ENCODE peak calls at places on chromosomes 1 and 21, in five cellular contexts. U is gastrocnemius medialis, C is stomach, R is uterus, G is lower lobe of right lung. E is an unnamed sample.

GRCh38 chr1:5514519-5515183 is 477.6 kb downstream of the NPHP4 start:
- DNase-seq in U (peak; percentile 28), C (peak; percentile 76), R (peak; percentile 43), G (peak; percentile 80), E (peak; percentile 54)

GRCh38 chr1:217564833-217565232 is 66.1 kb downstream of the GPATCH2 start:
- DNase-seq in U (no peak), C (no peak), R (no peak), G (no peak), E (no peak)

GRCh38 chr1:14181191-14181793 is 417.2 kb upstream of the KAZN start:
- DNase-seq in U (no peak), C (no peak), R (no peak), G (no peak), E (no peak)

GRCh38 chr1:36119451-36119850 is 5.6 kb downstream of the COL8A2 start:
- DNase-seq in U (no peak), C (no peak), R (no peak), G (peak; percentile 66), E (no peak)

GRCh38 chr1:5447479-5448070 is 544.6 kb downstream of the NPHP4 start:
- DNase-seq in U (no peak), C (no peak), R (no peak), G (no peak), E (no peak)

GRCh38 chr21:41725421-41726021 is 41.3 kb downstream of the RIPK4 start:
- DNase-seq in U (no peak), C (no peak), R (no peak), G (no peak), E (no peak)

GRCh38 chr1:37932759-37933158 is 14.1 kb downstream of the INPP5B start:
- DNase-seq in U (no peak), C (no peak), R (no peak), G (no peak), E (no peak)

GRCh38 chr21:46461909-46462308 is 3.2 kb downstream of the DIP2A start:
- DNase-seq in U (no peak), C (no peak), R (no peak), G (no peak), E (no peak)

GRCh38 chr1:40133839-40134238 is 27.3 kb upstream of the RLF start:
- DNase-seq in U (no peak), C (no peak), R (no peak), G (no peak), E (no peak)

GRCh38 chr1:167749741-167750140 is 28.0 kb downstream of the MPZL1 start:
- DNase-seq in U (no peak), C (no peak), R (no peak), G (no peak), E (no peak)

GRCh38 chr1:168520052-168520751 is 23.6 kb downstream of the XCL2 start:
- DNase-seq in U (no peak), C (no peak), R (no peak), G (no peak), E (no peak)

GRCh38 chr1:224565186-224565585 is 50.9 kb upstream of the CNIH3 start:
- DNase-seq in U (peak; percentile 94), C (no peak), R (no peak), G (peak; percentile 46), E (no peak)

GRCh38 chr1:24981632-24982007 is 51.5 kb upstream of the RUNX3 start:
- DNase-seq in U (no peak), C (no peak), R (no peak), G (no peak), E (no peak)

GRCh38 chr1:233543338-233544255 is 70.3 kb upstream of the KCNK1 start:
- DNase-seq in U (no peak), C (no peak), R (peak; percentile 67), G (no peak), E (no peak)

GRCh38 chr1:218568962-218569530 is 223.9 kb downstream of the TGFB2 start:
- DNase-seq in U (no peak), C (no peak), R (no peak), G (no peak), E (no peak)

GRCh38 chr1:232986000-232986922 is 35.9 kb downstream of the NTPCR start:
- DNase-seq in U (no peak), C (no peak), R (no peak), G (no peak), E (no peak)

GRCh38 chr1:244970236-244970652 is 105.9 kb upstream of the HNRNPU start:
- DNase-seq in U (no peak), C (peak; percentile 71), R (no peak), G (peak; percentile 88), E (peak; percentile 48)

GRCh38 chr21:31308584-31308983 is 35.5 kb downstream of the TIAM1 start:
- DNase-seq in U (no peak), C (no peak), R (no peak), G (no peak), E (no peak)

GRCh38 chr1:59814901-59815825 is at the start of gene HOOK1:
- DNase-seq in U (no peak), C (no peak), R (no peak), G (no peak), E (no peak)

GRCh38 chr1:150516616-150517015 is 1.1 kb downstream of the FALEC start:
- DNase-seq in U (no peak), C (no peak), R (no peak), G (no peak), E (no peak)

GRCh38 chr1:44947774-44948311 is 38.6 kb downstream of the EIF2B3 start:
- DNase-seq in U (no peak), C (no peak), R (no peak), G (no peak), E (no peak)

GRCh38 chr1:154456631-154457030 is 45.4 kb upstream of the TDRD10 start:
- DNase-seq in U (no peak), C (no peak), R (no peak), G (no peak), E (no peak)

GRCh38 chr1:228555074-228555989 is 68.2 kb downstream of the RNF187 start:
- DNase-seq in U (no peak), C (no peak), R (no peak), G (no peak), E (no peak)

GRCh38 chr1:118821801-118822200 is 166.3 kb downstream of the TBX15 start:
- DNase-seq in U (no peak), C (no peak), R (no peak), G (no peak), E (peak; percentile 16)

GRCh38 chr1:20366766-20367602 is 76.3 kb downstream of the VWA5B1 start:
- DNase-seq in U (no peak), C (no peak), R (no peak), G (no peak), E (no peak)

GRCh38 chr21:40160911-40161310 is 293.7 kb downstream of the PCP4 start:
- DNase-seq in U (no peak), C (no peak), R (no peak), G (no peak), E (no peak)

GRCh38 chr1:30130106-30130505 is 593.3 kb downstream of the MATN1 start:
- DNase-seq in U (no peak), C (no peak), R (no peak), G (no peak), E (no peak)

GRCh38 chr1:224331326-224331725 is 1.4 kb upstream of the NVL start:
- DNase-seq in U (no peak), C (no peak), R (no peak), G (no peak), E (no peak)

GRCh38 chr1:157955860-157956259 is 37.6 kb upstream of the KIRREL1 start:
- DNase-seq in U (no peak), C (no peak), R (no peak), G (peak; percentile 50), E (no peak)

GRCh38 chr1:165827199-165828102 is at the start of gene UCK2:
- DNase-seq in U (peak; percentile 81), C (peak; percentile 82), R (peak; percentile 64), G (peak; percentile 81), E (peak; percentile 37)

GRCh38 chr1:227731696-227732585 is 3.2 kb downstream of the JMJD4 start:
- DNase-seq in U (no peak), C (no peak), R (no peak), G (peak; percentile 43), E (no peak)

GRCh38 chr1:87224209-87224608 is 104.5 kb upstream of the LMO4 start:
- DNase-seq in U (no peak), C (no peak), R (no peak), G (no peak), E (no peak)

GRCh38 chr1:104932949-104933679 is 1183.4 kb downstream of the AMY1C start:
- DNase-seq in U (no peak), C (no peak), R (no peak), G (no peak), E (no peak)

DNA sequence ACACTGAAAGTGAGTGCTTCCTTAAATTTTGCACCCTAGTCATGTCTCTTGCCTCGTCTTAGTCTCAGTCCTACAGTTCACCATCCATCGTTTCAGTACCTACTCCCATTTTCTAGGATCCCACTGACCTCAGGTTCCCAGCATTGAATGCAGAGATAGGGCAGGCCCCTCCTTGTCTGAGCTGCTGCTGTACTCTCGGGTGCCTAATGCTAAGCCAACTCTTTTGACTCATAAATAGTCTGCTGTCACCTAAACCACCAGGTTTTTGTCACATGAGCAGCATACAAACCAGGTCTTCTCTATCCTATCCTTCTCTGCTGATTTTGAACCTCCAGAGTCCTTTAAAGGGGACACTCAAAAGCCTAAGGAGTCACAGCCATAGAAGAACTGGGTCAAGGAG is 3.0 kb downstream of the ARHGAP30 start:
- DNase-seq in U (no peak), C (no peak), R (no peak), G (no peak), E (no peak)
- H3K4me1 ChIP-seq in U (no peaks in the 10 kb centered on the region), C (no peaks in the 10 kb centered on the region), R (no peaks in the 10 kb centered on the region), G (peaks cover 17% of the 10 kb centered on the region), E (no peaks in the 10 kb centered on the region)

GRCh38 chr1:60908159-60908558 is 174.2 kb upstream of the NFIA start:
- DNase-seq in U (no peak), C (no peak), R (no peak), G (no peak), E (no peak)
- H3K4me1 ChIP-seq in U (peaks cover 51% of the 10 kb centered on the region), C (peaks cover 6% of the 10 kb centered on the region), R (no peaks in the 10 kb centered on the region), G (peaks cover 9% of the 10 kb centered on the region), E (no peaks in the 10 kb centered on the region)

GRCh38 chr1:205158048-205158616 is 36.4 kb upstream of the RBBP5 start:
- DNase-seq in U (no peak), C (no peak), R (no peak), G (no peak), E (no peak)

GRCh38 chr1:205150651-205151428 is 29.1 kb upstream of the RBBP5 start:
- DNase-seq in U (no peak), C (no peak), R (no peak), G (no peak), E (no peak)

GRCh38 chr1:205147191-205147590 is 25.4 kb upstream of the RBBP5 start:
- DNase-seq in U (no peak), C (no peak), R (no peak), G (no peak), E (no peak)

GRCh38 chr1:205152505-205152904 is 30.7 kb upstream of the RBBP5 start:
- DNase-seq in U (no peak), C (no peak), R (no peak), G (no peak), E (no peak)
- H3K4me1 ChIP-seq in U (no peaks in the 10 kb centered on the region), C (no peaks in the 10 kb centered on the region), R (no peaks in the 10 kb centered on the region), G (no peaks in the 10 kb centered on the region), E (no peaks in the 10 kb centered on the region)

GRCh38 chr1:214862421-214862820 is 220.1 kb upstream of the KCNK2 start:
- DNase-seq in U (no peak), C (no peak), R (no peak), G (no peak), E (no peak)
- H3K4me1 ChIP-seq in U (no peaks in the 10 kb centered on the region), C (no peaks in the 10 kb centered on the region), R (no peaks in the 10 kb centered on the region), G (no peaks in the 10 kb centered on the region), E (no peaks in the 10 kb centered on the region)